ENCODE peak calls at places on chromosome X, in four cellular contexts. F is fibroblast of lung; G is CD4-positive, alpha-beta T cell; C is choroid plexus epithelial cell. M is an unnamed sample.

GRCh38 chrX:47529548-47529947 is 31.5 kb upstream of the ARAF start:
- DNase-seq in G (no peak), F (no peak), C (no peak), M (no peak)

GRCh38 chrX:1380672-1381233 is 11.2 kb downstream of the SLC25A6 start:
- DNase-seq in C (no peak), F (peak), G (no peak), M (no peak)

GRCh38 chrX:10175317-10175871 is 18.6 kb downstream of the CLCN4 start:
- DNase-seq in G (no peak), F (peak), C (peak), M (no peak)

GRCh38 chrX:147832707-147833348 is 78.9 kb upstream of the FMR1 start:
- DNase-seq in F (no peak), G (no peak), C (no peak), M (no peak)

GRCh38 chrX:50779694-50780093 is 34.3 kb downstream of the SHROOM4 start:
- DNase-seq in C (peak), G (no peak), F (peak), M (no peak)

GRCh38 chrX:96837808-96838207 is 45.9 kb upstream of the RPA4 start:
- DNase-seq in F (peak), C (peak), G (no peak), M (no peak)

GRCh38 chrX:29477878-29478277 is 737.5 kb upstream of the MAGEB2 start:
- DNase-seq in C (no peak), F (no peak), G (no peak), M (no peak)

GRCh38 chrX:50622751-50623150 is 152.1 kb upstream of the DGKK start:
- DNase-seq in C (no peak), F (no peak), G (no peak), M (no peak)

GRCh38 chrX:39536165-39536564 is 561.6 kb downstream of the BCOR start:
- DNase-seq in F (no peak), C (no peak), G (no peak), M (no peak)

GRCh38 chrX:15451913-15452312 is 41.2 kb downstream of the PIR start:
- DNase-seq in G (no peak), C (peak), F (peak), M (no peak)

GRCh38 chrX:2370436-2370835 is 130.3 kb downstream of the DHRSX start:
- DNase-seq in G (no peak), F (peak), C (no peak), M (no peak)

GRCh38 chrX:23953908-23954269 is 46.1 kb downstream of the CXorf58 start:
- DNase-seq in C (no peak), F (no peak), G (peak), M (no peak)

GRCh38 chrX:9902651-9903050 is 64.5 kb upstream of the CLDN34 start:
- DNase-seq in G (no peak), C (no peak), F (peak), M (no peak)

GRCh38 chrX:96979766-96980165 is 96.1 kb downstream of the RPA4 start:
- DNase-seq in C (no peak), F (no peak), G (no peak), M (no peak)

GRCh38 chrX:10111364-10112148 is 45.2 kb upstream of the CLCN4 start:
- DNase-seq in C (no peak), F (no peak), G (peak), M (no peak)

GRCh38 chrX:124736553-124737240 is 390.3 kb downstream of the SH2D1A start:
- DNase-seq in G (peak), F (no peak), C (no peak), M (no peak)

GRCh38 chrX:50769389-50770063 is 44.5 kb downstream of the SHROOM4 start:
- DNase-seq in C (no peak), G (no peak), F (peak), M (no peak)

GRCh38 chrX:4622768-4623167 is 909.3 kb upstream of the PRKX start:
- DNase-seq in G (no peak), C (no peak), F (no peak), M (no peak)

GRCh38 chrX:91434351-91435168 is at the start of gene PABPC5:
- DNase-seq in G (no peak), C (peak), F (peak), M (no peak)

GRCh38 chrX:15849555-15849954 is 5.1 kb downstream of the AP1S2 start:
- DNase-seq in G (no peak), C (peak), F (no peak), M (no peak)

GRCh38 chrX:130285069-130285620 is 16.4 kb upstream of the ZNF280C start:
- DNase-seq in F (no peak), C (no peak), G (no peak), M (no peak)

GRCh38 chrX:130575831-130576404 is 174.1 kb downstream of the RBMX2 start:
- DNase-seq in G (peak), F (peak), C (peak), M (no peak)

GRCh38 chrX:19729761-19730160 is 157.6 kb downstream of the SH3KBP1 start:
- DNase-seq in C (no peak), F (no peak), G (no peak), M (no peak)

GRCh38 chrX:15714529-15714928 is 23.5 kb upstream of the CA5B start:
- DNase-seq in G (no peak), F (no peak), C (no peak), M (no peak)

GRCh38 chrX:1391707-1392375 is at the start of gene SLC25A6:
- DNase-seq in C (peak), G (peak), F (peak), M (peak)

GRCh38 chrX:149830192-149830873 is 48.6 kb downstream of the MAGEA9 start:
- DNase-seq in F (peak), G (no peak), C (peak), M (peak)

GRCh38 chrX:100512471-100512870 is 72.3 kb upstream of the TNMD start:
- DNase-seq in G (no peak), C (peak), F (peak), M (no peak)

GRCh38 chrX:49995021-49995731 is 72.8 kb downstream of the CLCN5 start:
- DNase-seq in G (no peak), F (peak), C (peak), M (no peak)

GRCh38 chrX:127963696-127964095 is 88.5 kb downstream of the ACTRT1 start:
- DNase-seq in G (no peak), F (no peak), C (no peak), M (no peak)

GRCh38 chrX:68049466-68049865 is 383.8 kb downstream of the OPHN1 start:
- DNase-seq in G (no peak), F (no peak), C (no peak), M (no peak)

GRCh38 chrX:134551365-134552095 is 91.6 kb downstream of the HPRT1 start:
- DNase-seq in G (no peak), F (peak), C (peak), M (no peak)

GRCh38 chrX:106415276-106415895 is 196.4 kb upstream of the RADX start:
- DNase-seq in C (peak), F (peak), G (no peak), M (no peak)

GRCh38 chrX:154046262-154046771 is 26.6 kb upstream of the IRAK1 start:
- DNase-seq in F (peak), G (no peak), C (peak), M (no peak)
- TF ChIP-seq CTCF in F (peak), G (no peak), C (peak), M (no peak)

GRCh38 chrX:30822068-30822671 is 66.9 kb downstream of the TAB3 start:
- DNase-seq in F (no peak), G (no peak), C (peak), M (no peak)
- TF ChIP-seq CTCF in F (peak), G (no peak), C (peak), M (no peak)

GRCh38 chrX:12997898-12998687 is 23.2 kb downstream of the TMSB4X start:
- DNase-seq in F (no peak), G (no peak), C (no peak), M (no peak)
- TF ChIP-seq CTCF in F (no peak), G (no peak), C (no peak), M (no peak)

DNA sequence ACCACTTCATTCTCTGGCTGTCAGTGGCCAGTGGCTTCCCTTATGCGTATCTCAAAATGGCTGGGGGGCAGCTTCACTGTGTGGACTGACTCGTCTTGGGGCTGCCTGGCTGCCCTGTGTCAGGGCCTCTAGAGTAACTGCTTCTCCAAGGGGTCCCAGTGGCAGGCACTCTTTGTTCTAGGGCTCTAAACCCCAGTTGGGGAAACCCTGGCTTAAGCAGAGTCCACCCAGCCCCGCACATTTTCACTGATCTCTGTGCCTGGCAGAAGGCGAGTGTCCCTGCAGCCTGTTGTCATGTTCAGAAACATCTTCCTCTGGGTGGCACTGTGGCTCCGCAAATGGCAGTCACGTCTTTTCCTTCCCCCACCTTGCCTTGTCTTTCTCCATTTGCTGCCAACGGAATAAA is 59.7 kb downstream of the NBDY start:
- DNase-seq in F (no peak), G (no peak), C (peak), M (no peak)
- TF ChIP-seq CTCF in F (peak), G (peak), C (peak), M (no peak)